ENCODE peak calls at places on chromosomes 12 and 14, in five cellular contexts. C is left lung, Z is neural progenitor cell, Y is endothelial cell of umbilical vein, W is HCT116. M is an unnamed sample.

GRCh38 chr14:78567343-78567742 is 397.2 kb downstream of the NRXN3 start:
- DNase-seq in C (no peak), Z (no peak), Y (peak), W (no peak), M (no peak)

GRCh38 chr14:74959596-74960180 is 4.3 kb upstream of the PGF start:
- DNase-seq in C (no peak), Z (no peak), Y (peak), W (no peak), M (no peak)

GRCh38 chr12:124617615-124618014 is 50.2 kb upstream of the NCOR2 start:
- DNase-seq in C (peak), Z (peak), Y (no peak), W (no peak), M (no peak)

GRCh38 chr12:101743724-101744472 is 4.6 kb upstream of the SYCP3 start:
- DNase-seq in C (no peak), Z (peak), Y (no peak), W (no peak), M (no peak)

GRCh38 chr14:76955575-76956252 is 72.8 kb downstream of the IRF2BPL start:
- DNase-seq in C (no peak), Z (no peak), Y (no peak), W (no peak), M (no peak)

GRCh38 chr14:70804556-70805162 is 4.7 kb downstream of the MAP3K9 start:
- DNase-seq in C (no peak), Z (no peak), Y (no peak), W (no peak), M (no peak)

GRCh38 chr12:111454311-111454710 is 48.6 kb downstream of the SH2B3 start:
- DNase-seq in C (no peak), Z (no peak), Y (no peak), W (no peak), M (no peak)

GRCh38 chr12:112496493-112496892 is 77.7 kb downstream of the PTPN11 start:
- DNase-seq in C (no peak), Z (no peak), Y (no peak), W (no peak), M (no peak)

GRCh38 chr12:91877022-91877421 is 268.6 kb downstream of the BTG1 start:
- DNase-seq in C (no peak), Z (peak), Y (peak), W (no peak), M (no peak)

GRCh38 chr12:6362383-6362782 is 13.0 kb downstream of the SCNN1A start:
- DNase-seq in C (no peak), Z (no peak), Y (no peak), W (no peak), M (no peak)

GRCh38 chr14:94441531-94442205 is 10.9 kb downstream of the SERPINA11 start:
- DNase-seq in C (no peak), Z (no peak), Y (no peak), W (no peak), M (no peak)

GRCh38 chr12:81340910-81341309 is 263.0 kb downstream of the ACSS3 start:
- DNase-seq in C (no peak), Z (no peak), Y (no peak), W (no peak), M (no peak)

GRCh38 chr12:40253936-40254335 is 29.1 kb downstream of the LRRK2 start:
- DNase-seq in C (no peak), Z (no peak), Y (no peak), W (no peak), M (no peak)

GRCh38 chr12:7716391-7716790 is 5.2 kb downstream of the DPPA3 start:
- DNase-seq in C (no peak), Z (peak), Y (no peak), W (peak), M (no peak)

GRCh38 chr14:64934338-64934939 is 8.1 kb downstream of the GPX2 start:
- DNase-seq in C (no peak), Z (no peak), Y (no peak), W (no peak), M (no peak)
- H3K4me3 ChIP-seq in C (no peak), Z (no peak), Y (no peak), W (no peak), M (no peak)

DNA sequence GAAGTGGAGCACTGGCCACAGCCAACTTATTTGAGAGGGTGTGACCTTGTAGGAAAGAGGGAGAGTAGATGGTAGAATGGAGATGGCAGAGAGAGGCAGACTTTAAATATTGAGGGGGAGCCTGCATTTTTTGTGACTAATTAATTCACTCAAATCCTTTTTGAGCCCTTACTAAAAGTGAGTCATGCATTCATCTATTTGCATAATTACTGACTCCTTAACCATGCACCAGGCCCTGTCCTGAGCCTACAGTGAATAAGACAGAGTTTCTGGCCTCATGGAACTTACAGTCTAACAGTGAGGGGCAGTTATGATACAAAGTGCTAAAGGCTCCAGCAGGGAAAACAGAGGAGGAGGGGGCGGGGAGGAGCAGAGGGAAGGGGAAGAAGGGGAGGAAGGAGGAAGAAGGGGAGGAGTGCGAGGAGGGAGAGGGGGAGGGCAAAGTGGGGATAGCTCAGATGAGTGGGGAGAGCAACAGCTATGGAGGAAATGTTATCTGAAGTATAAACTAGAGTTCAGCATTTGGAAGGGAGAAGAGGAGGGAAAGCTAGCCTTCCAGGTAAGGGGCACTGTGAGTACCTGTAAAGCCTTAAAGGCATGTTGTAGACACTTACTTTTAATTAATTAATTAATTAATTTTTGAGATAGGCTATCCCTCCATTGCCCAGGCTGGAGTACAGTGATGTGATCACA is 7.5 kb upstream of the CTDSP2 start:
- DNase-seq in C (no peak), Z (no peak), Y (no peak), W (no peak), M (no peak)
- H3K4me3 ChIP-seq in C (no peak), Z (no peak), Y (no peak), W (no peak), M (no peak)

GRCh38 chr12:60264094-60264493 is 668.3 kb downstream of the SLC16A7 start:
- DNase-seq in C (no peak), Z (no peak), Y (no peak), W (no peak), M (no peak)

GRCh38 chr12:60263146-60263545 is 667.3 kb downstream of the SLC16A7 start:
- DNase-seq in C (no peak), Z (no peak), Y (no peak), W (no peak), M (no peak)

GRCh38 chr12:60262378-60262777 is 666.5 kb downstream of the SLC16A7 start:
- DNase-seq in C (no peak), Z (no peak), Y (peak), W (no peak), M (no peak)

GRCh38 chr12:60266381-60266852 is 670.6 kb downstream of the SLC16A7 start:
- DNase-seq in C (no peak), Z (no peak), Y (peak), W (peak), M (peak)

DNA sequence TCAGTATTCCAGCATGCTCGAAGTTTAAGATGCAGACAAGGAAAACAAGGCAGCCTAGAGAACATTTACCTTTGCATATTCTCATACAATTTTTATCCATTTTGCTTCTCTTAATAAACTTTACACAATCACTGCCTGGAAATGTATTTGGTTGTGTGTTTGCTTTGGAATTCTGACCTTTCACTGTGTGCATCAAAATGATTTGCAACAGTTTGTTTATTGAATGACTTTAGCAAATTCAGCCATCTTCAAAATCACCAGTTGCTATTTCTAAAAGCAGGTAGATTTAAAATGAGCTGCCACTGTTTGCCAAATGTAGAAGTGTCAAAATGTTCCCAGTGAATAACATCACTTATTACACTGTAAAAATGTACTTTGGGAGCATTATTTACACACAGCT is 669.9 kb downstream of the SLC16A7 start:
- DNase-seq in C (no peak), Z (no peak), Y (no peak), W (no peak), M (peak)
- H3K4me3 ChIP-seq in C (no peak), Z (no peak), Y (no peak), W (no peak), M (no peak)

GRCh38 chr14:39426605-39427004 is 5.6 kb downstream of the FBXO33 start:
- DNase-seq in C (no peak), Z (no peak), Y (peak), W (no peak), M (no peak)

GRCh38 chr14:39430762-39431415 is 1.3 kb downstream of the FBXO33 start:
- DNase-seq in C (peak), Z (no peak), Y (peak), W (no peak), M (no peak)

GRCh38 chr14:39425947-39426346 is 6.3 kb downstream of the FBXO33 start:
- DNase-seq in C (no peak), Z (no peak), Y (no peak), W (no peak), M (no peak)

GRCh38 chr14:39431416-39432178 is 636 bp downstream of the FBXO33 start:
- DNase-seq in C (peak), Z (peak), Y (peak), W (peak), M (no peak)

GRCh38 chr14:39428118-39428517 is 4.1 kb downstream of the FBXO33 start:
- DNase-seq in C (no peak), Z (no peak), Y (no peak), W (no peak), M (no peak)
- H3K4me3 ChIP-seq in C (no peak), Z (no peak), Y (no peak), W (no peak), M (no peak)

GRCh38 chr12:123441523-123442164 is 5.2 kb upstream of the RILPL2 start:
- DNase-seq in C (peak), Z (no peak), Y (no peak), W (no peak), M (no peak)

GRCh38 chr12:123435636-123436016 is 858 bp downstream of the RILPL2 start:
- DNase-seq in C (no peak), Z (no peak), Y (no peak), W (no peak), M (no peak)

GRCh38 chr12:123431951-123432886 is 4.3 kb downstream of the RILPL2 start:
- DNase-seq in C (peak), Z (no peak), Y (peak), W (no peak), M (no peak)

GRCh38 chr12:123433615-123434014 is 2.9 kb downstream of the RILPL2 start:
- DNase-seq in C (peak), Z (no peak), Y (no peak), W (no peak), M (no peak)

GRCh38 chr12:123436017-123436964 is at the start of gene RILPL2:
- DNase-seq in C (peak), Z (peak), Y (peak), W (peak), M (no peak)
- H3K4me3 ChIP-seq in C (peak), Z (peak), Y (peak), W (peak), M (peak)

GRCh38 chr12:131348226-131349010 is 362.5 kb upstream of the SFSWAP start:
- DNase-seq in C (no peak), Z (no peak), Y (no peak), W (no peak), M (no peak)
- H3K4me3 ChIP-seq in C (no peak), Z (no peak), Y (no peak), W (no peak), M (no peak)

GRCh38 chr12:85550924-85551323 is 270.9 kb downstream of the ALX1 start:
- DNase-seq in C (no peak), Z (no peak), Y (no peak), W (no peak), M (no peak)
- H3K4me3 ChIP-seq in C (no peak), Z (no peak), Y (no peak), W (no peak), M (no peak)

GRCh38 chr14:61749867-61750266 is 12.4 kb upstream of the SNAPC1 start:
- DNase-seq in C (no peak), Z (no peak), Y (peak), W (no peak), M (peak)
- H3K4me3 ChIP-seq in C (peak), Z (no peak), Y (no peak), W (peak), M (peak)

DNA sequence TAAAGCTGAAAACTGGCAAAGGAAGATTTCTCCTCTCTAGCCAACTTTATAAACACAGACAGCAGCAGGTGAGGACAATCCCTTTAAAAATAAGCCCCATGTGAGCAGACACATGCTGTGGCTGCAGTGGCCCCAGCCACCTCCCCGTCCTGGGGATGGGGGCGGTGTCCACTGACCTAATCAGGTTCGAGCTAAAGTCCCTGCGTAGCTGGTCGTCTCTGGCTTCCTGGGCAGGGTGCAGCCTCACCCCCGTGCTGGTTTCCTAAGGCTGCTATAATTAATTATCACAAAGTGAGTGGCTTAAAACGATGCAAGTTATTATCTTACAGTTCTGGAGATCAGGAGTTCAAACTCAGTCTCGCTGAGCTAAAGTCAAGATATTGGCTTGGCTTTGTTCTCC is 1.0 kb downstream of the BDKRB1 start:
- DNase-seq in C (peak), Z (no peak), Y (no peak), W (no peak), M (no peak)
- H3K4me3 ChIP-seq in C (no peak), Z (no peak), Y (no peak), W (no peak), M (no peak)